ENCODE peak calls at places on chromosomes 13 and 19, in seven cellular contexts. Q is H1, T is IMR-90, K is mesenchymal stem cell, P is neuronal stem cell, D is mesendoderm, F is trophoblast cell. Z is an unnamed sample.

GRCh38 chr19:1221141-1221903 is 15.7 kb downstream of the STK11 start:
- DNase-seq in Q (no peak), T (peak), K (peak), P (no peak), D (no peak), F (no peak), Z (no peak)

GRCh38 chr13:101514695-101515275 is 62.3 kb downstream of the ITGBL1 start:
- DNase-seq in Q (no peak), T (peak), K (peak), P (peak), D (peak), F (peak), Z (no peak)

GRCh38 chr19:6765738-6766356 is 1.4 kb downstream of the SH2D3A start:
- DNase-seq in Q (peak), T (no peak), K (no peak), P (no peak), D (peak), F (peak), Z (peak)

GRCh38 chr19:28023064-28023463 is 1189.9 kb downstream of the UQCRFS1 start:
- DNase-seq in Q (no peak), T (no peak), K (no peak), P (no peak), D (no peak), F (no peak), Z (no peak)

GRCh38 chr19:23116802-23117571 is at the start of gene ZNF730:
- DNase-seq in Q (peak), T (peak), K (peak), P (peak), D (peak), F (peak), Z (peak)

GRCh38 chr19:44748426-44749254 is at the start of gene BCL3:
- DNase-seq in Q (no peak), T (no peak), K (peak), P (no peak), D (no peak), F (peak), Z (no peak)

GRCh38 chr19:33429891-33430673 is 56.6 kb downstream of the CEBPG start:
- DNase-seq in Q (no peak), T (no peak), K (no peak), P (no peak), D (no peak), F (no peak), Z (no peak)

GRCh38 chr19:47239610-47240296 is 8.8 kb upstream of the BBC3 start:
- DNase-seq in Q (no peak), T (peak), K (no peak), P (no peak), D (no peak), F (no peak), Z (peak)

GRCh38 chr13:46864941-46865340 is 31.9 kb downstream of the HTR2A start:
- DNase-seq in Q (no peak), T (no peak), K (no peak), P (no peak), D (no peak), F (no peak), Z (no peak)

GRCh38 chr19:58227964-58228583 is 640 bp upstream of the ZNF544 start:
- DNase-seq in Q (no peak), T (no peak), K (no peak), P (peak), D (peak), F (no peak), Z (no peak)

GRCh38 chr13:34826432-34826831 is 115.6 kb upstream of the NBEA start:
- DNase-seq in Q (no peak), T (no peak), K (no peak), P (no peak), D (no peak), F (no peak), Z (no peak)

GRCh38 chr13:82717249-82717648 is 1165.0 kb downstream of the SLITRK1 start:
- DNase-seq in Q (no peak), T (peak), K (peak), P (no peak), D (no peak), F (no peak), Z (no peak)

GRCh38 chr13:24097064-24097463 is 63.5 kb upstream of the SPATA13 start:
- DNase-seq in Q (no peak), T (peak), K (peak), P (no peak), D (no peak), F (no peak), Z (no peak)

GRCh38 chr13:108176685-108177274 is 38.6 kb downstream of the LIG4 start:
- DNase-seq in Q (no peak), T (peak), K (peak), P (no peak), D (peak), F (no peak), Z (no peak)

GRCh38 chr13:39888865-39889810 is 233.7 kb downstream of the COG6 start:
- DNase-seq in Q (no peak), T (no peak), K (no peak), P (no peak), D (peak), F (no peak), Z (no peak)

GRCh38 chr19:50669319-50670101 is 20.3 kb downstream of the C19orf81 start:
- DNase-seq in Q (no peak), T (peak), K (no peak), P (no peak), D (no peak), F (peak), Z (no peak)

GRCh38 chr13:66210677-66211076 is 1019.5 kb downstream of the PCDH9 start:
- DNase-seq in Q (no peak), T (peak), K (peak), P (no peak), D (no peak), F (no peak), Z (no peak)

GRCh38 chr19:16626796-16627193 is 1.2 kb downstream of the MED26 start:
- DNase-seq in Q (no peak), T (no peak), K (no peak), P (no peak), D (no peak), F (no peak), Z (no peak)

GRCh38 chr13:53411443-53411842 is 382.8 kb downstream of the OLFM4 start:
- DNase-seq in Q (no peak), T (no peak), K (no peak), P (no peak), D (peak), F (no peak), Z (no peak)

GRCh38 chr19:28737021-28737525 is 475.9 kb downstream of the UQCRFS1 start:
- DNase-seq in Q (no peak), T (peak), K (peak), P (no peak), D (peak), F (no peak), Z (no peak)

GRCh38 chr13:40777166-40777956 is 6.4 kb upstream of the MRPS31 start:
- DNase-seq in Q (no peak), T (peak), K (peak), P (peak), D (peak), F (no peak), Z (peak)

GRCh38 chr19:31164666-31165265 is 184.5 kb downstream of the TSHZ3 start:
- DNase-seq in Q (no peak), T (no peak), K (no peak), P (no peak), D (no peak), F (no peak), Z (peak)

GRCh38 chr13:40077396-40078027 is 422.1 kb downstream of the COG6 start:
- DNase-seq in Q (no peak), T (no peak), K (no peak), P (no peak), D (no peak), F (peak), Z (no peak)

GRCh38 chr19:43441736-43442135 is 23.7 kb downstream of the LYPD3 start:
- DNase-seq in Q (no peak), T (no peak), K (no peak), P (no peak), D (no peak), F (no peak), Z (no peak)

GRCh38 chr19:30887042-30887441 is 462.2 kb downstream of the TSHZ3 start:
- DNase-seq in Q (no peak), T (no peak), K (no peak), P (no peak), D (no peak), F (no peak), Z (peak)

GRCh38 chr13:46602531-46602930 is 49.6 kb downstream of the LRCH1 start:
- DNase-seq in Q (no peak), T (no peak), K (no peak), P (no peak), D (no peak), F (no peak), Z (no peak)

GRCh38 chr13:97211357-97211756 is 10.8 kb upstream of the MBNL2 start:
- DNase-seq in Q (no peak), T (peak), K (no peak), P (no peak), D (peak), F (peak), Z (no peak)

GRCh38 chr13:27533155-27533643 is 82.8 kb upstream of the MTIF3 start:
- DNase-seq in Q (peak), T (peak), K (peak), P (peak), D (peak), F (peak), Z (peak)

GRCh38 chr13:43757266-43757665 is 29.5 kb downstream of the ENOX1 start:
- DNase-seq in Q (no peak), T (no peak), K (no peak), P (no peak), D (no peak), F (no peak), Z (no peak)

GRCh38 chr19:50190439-50190891 is 13.0 kb upstream of the MYH14 start:
- DNase-seq in Q (no peak), T (no peak), K (no peak), P (no peak), D (no peak), F (no peak), Z (no peak)

GRCh38 chr13:91464336-91464735 is 65.9 kb downstream of the GPC5 start:
- DNase-seq in Q (no peak), T (no peak), K (no peak), P (no peak), D (no peak), F (no peak), Z (no peak)

DNA sequence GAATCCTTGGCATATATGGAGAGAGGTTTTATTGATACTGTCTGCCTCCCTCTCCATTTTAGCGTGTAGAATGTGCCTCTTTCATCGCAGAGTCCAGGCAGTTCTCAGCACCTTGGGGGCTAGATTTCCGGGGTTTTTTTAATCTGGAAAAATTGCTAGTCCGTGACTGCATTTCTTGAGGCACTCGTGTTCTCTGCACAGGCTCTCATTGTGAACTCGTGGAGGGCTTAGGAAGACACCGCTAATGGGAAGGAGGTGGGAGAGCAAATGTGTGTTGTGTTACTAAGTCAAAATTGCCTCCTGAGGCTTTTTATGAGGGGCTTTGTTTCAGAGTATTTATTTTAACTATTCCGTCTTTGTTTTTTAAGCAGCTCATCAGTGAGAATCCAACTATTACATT is 10.1 kb downstream of the ING1 start:
- DNase-seq in Q (no peak), T (no peak), K (no peak), P (no peak), D (no peak), F (no peak), Z (no peak)
- H3K4ac ChIP-seq in Q (no peak), T (no peak), K (no peak), P (no peak), D (no peak), F (no peak), Z (no peak)

DNA sequence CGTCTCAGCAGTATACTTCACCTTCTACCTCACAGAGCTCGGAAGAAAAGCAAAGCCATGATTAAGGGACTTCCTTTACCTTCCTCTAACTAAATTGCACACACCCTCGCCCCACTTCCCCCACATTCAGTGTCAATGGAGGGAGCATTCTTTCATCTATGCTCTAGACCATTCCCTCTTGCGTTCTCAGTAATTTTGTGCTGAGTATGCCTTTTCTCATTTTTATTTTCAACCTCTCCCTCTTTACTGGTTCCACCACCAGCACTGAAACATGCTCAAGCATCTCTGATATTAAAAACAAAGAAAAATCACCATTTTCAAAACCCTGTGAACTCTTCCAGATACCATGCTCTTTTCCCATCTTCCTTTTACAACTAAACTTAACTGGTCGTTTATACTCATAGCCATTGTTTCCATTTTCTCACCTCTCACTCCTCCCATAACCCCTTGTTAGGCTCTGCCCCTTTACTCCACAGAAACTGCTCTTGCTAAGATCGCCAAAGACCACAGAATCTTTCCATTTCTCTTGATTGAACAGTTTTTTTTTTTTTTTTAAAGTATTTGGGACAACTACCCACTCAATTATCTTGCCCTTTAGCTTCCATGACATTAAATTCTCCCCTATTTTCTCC is 32.4 kb downstream of the SERPINE3 start:
- DNase-seq in Q (no peak), T (no peak), K (no peak), P (no peak), D (no peak), F (no peak), Z (no peak)
- H3K4ac ChIP-seq in Q (no peak), T (no peak), K (no peak), P (no peak), D (no peak), F (no peak), Z (no peak)

GRCh38 chr13:30963794-30964193 is 31.3 kb downstream of the TEX26 start:
- DNase-seq in Q (no peak), T (peak), K (no peak), P (no peak), D (no peak), F (no peak), Z (no peak)
- H3K4ac ChIP-seq in Q (no peak), T (no peak), K (no peak), P (no peak), D (no peak), F (no peak), Z (no peak)

DNA sequence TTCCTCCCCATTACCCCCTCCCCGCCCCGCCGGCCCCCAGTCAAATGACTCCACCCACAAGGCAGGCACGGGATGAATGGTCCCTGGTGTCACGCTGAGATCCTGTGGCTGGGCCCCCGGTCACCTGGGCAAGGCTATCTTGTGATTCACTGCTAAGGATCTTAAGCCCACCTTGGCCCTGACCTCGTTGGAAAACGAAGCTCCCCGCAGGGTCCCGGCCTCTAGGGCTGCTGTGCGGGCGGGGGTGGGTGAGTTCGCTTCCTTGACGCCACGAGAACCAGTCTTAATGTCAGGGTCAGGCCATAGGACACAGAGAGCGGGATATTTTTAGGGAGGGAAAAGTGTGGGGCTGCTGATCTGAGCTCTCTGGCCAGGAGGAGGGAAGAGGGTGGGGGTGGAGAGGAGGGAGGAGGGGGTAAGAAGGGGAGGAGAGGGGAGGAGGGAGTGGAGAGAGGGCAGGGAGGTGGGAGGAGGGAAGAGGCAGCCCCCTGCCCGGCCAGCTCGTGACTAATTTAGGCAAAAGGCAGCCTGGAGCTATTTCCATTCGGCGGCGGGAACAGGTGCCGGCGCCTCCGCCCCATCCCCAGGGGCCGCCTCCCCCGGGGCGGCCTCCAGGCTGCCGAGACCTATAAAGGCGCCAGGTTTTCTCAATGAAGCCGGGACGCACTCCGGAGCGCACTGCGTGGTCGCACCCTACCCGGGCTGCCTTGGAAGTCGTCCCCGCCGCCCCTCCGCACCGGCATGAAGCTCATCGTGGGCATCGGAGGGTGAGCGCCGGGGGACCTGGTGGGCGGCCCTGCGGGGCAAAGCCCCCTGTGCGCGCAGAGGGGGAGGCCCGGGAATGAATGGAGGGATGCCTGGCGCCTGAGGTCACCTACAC is at the start of gene NMRK2:
- DNase-seq in Q (peak), T (no peak), K (no peak), P (peak), D (peak), F (no peak), Z (peak)
- H3K4ac ChIP-seq in Q (peak), T (no peak), K (no peak), P (no peak), D (no peak), F (no peak), Z (no peak)

GRCh38 chr19:42108527-42109389 is 23.5 kb downstream of the POU2F2 start:
- DNase-seq in Q (peak), T (peak), K (peak), P (peak), D (peak), F (peak), Z (peak)
- H3K4ac ChIP-seq in Q (no peak), T (peak), K (no peak), P (no peak), D (no peak), F (no peak), Z (no peak)

DNA sequence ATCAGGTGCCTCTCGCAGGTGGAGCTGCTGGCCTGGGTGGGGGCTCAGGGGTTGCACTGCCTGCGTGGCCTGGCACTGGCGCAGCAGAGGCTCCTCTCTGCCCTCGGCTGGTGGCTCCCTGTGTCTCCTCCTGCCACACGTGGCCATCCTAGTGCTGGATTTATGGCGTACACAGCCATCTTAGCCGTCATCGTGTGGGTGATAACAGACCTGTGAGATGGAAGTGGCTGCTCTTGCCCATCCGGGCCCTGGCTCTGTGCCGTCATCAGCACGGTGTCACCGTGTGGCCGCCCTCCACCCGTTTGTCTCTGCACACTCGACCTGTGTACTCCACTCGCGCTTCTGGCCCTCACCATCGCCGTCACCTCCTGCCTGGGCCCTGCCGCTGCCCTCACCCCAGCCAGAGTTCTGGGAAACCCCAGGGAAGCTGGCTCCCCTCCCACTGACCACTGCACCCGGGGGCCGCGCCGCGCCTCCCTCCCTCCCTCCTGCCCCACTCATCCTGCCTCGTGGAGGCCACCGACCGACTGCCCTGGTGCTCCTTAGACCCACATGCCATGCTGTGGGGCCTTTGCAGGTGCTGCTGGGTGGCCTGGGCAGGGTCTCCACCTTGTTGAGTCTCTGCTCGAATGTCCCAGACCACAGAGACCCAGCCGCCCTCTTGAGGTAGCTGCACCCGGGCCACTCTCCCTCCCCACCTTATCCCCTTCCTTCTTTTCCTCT is 29.5 kb downstream of the TMEM255B start:
- DNase-seq in Q (no peak), T (no peak), K (no peak), P (no peak), D (no peak), F (no peak), Z (no peak)
- H3K4ac ChIP-seq in Q (no peak), T (no peak), K (no peak), P (no peak), D (no peak), F (no peak), Z (no peak)

GRCh38 chr13:38417241-38417640 is 67.6 kb downstream of the UFM1 start:
- DNase-seq in Q (no peak), T (no peak), K (no peak), P (no peak), D (no peak), F (no peak), Z (no peak)
- H3K4ac ChIP-seq in Q (no peak), T (no peak), K (no peak), P (no peak), D (no peak), F (no peak), Z (no peak)

GRCh38 chr19:12526542-12526941 is 24.7 kb downstream of the ZNF564 start:
- DNase-seq in Q (no peak), T (no peak), K (no peak), P (no peak), D (no peak), F (no peak), Z (no peak)

GRCh38 chr19:12527034-12527836 is 24.0 kb downstream of the ZNF564 start:
- DNase-seq in Q (no peak), T (peak), K (peak), P (no peak), D (peak), F (no peak), Z (no peak)

GRCh38 chr19:12521996-12522395 is 29.3 kb downstream of the ZNF564 start:
- DNase-seq in Q (peak), T (no peak), K (no peak), P (no peak), D (peak), F (peak), Z (peak)
- H3K4ac ChIP-seq in Q (no peak), T (no peak), K (no peak), P (no peak), D (no peak), F (no peak), Z (no peak)